ENCODE peak calls at places on chromosome 19, in seven cellular contexts. One of them, this sample, is unnamed.

GRCh38 chr19:28999733-29000433 is 213.1 kb downstream of the UQCRFS1 start:
- DNase-seq in Karpas-422: no peak
- DNase-seq in hepatocyte: no peak
- DNase-seq in lung: no peak
- DNase-seq in neural progenitor cell: no peak
- DNase-seq in bronchial epithelial cell: no peak
- DNase-seq in A673: no peak
- DNase-seq in this sample: no peak

GRCh38 chr19:2805261-2805900 is 14.3 kb upstream of the ZNF554 start:
- DNase-seq in Karpas-422: no peak
- DNase-seq in hepatocyte: no peak
- DNase-seq in lung: no peak
- DNase-seq in neural progenitor cell: no peak
- DNase-seq in bronchial epithelial cell: no peak
- DNase-seq in A673: no peak
- DNase-seq in this sample: no peak

GRCh38 chr19:56133858-56134654 is 7.0 kb upstream of the ZNF444 start:
- DNase-seq in Karpas-422: peak; percentile 88
- DNase-seq in hepatocyte: no peak
- DNase-seq in lung: peak; percentile 70
- DNase-seq in neural progenitor cell: no peak
- DNase-seq in bronchial epithelial cell: no peak
- DNase-seq in A673: peak; percentile 94
- DNase-seq in this sample: peak; percentile 32

GRCh38 chr19:32123355-32123940 is 222.0 kb upstream of the ZNF507 start:
- DNase-seq in Karpas-422: no peak
- DNase-seq in hepatocyte: no peak
- DNase-seq in lung: peak; percentile 24
- DNase-seq in neural progenitor cell: no peak
- DNase-seq in bronchial epithelial cell: no peak
- DNase-seq in A673: no peak
- DNase-seq in this sample: no peak

GRCh38 chr19:45151821-45152503 is 8.8 kb downstream of the NKPD1 start:
- DNase-seq in Karpas-422: no peak
- DNase-seq in hepatocyte: no peak
- DNase-seq in lung: no peak
- DNase-seq in neural progenitor cell: peak; percentile 21
- DNase-seq in bronchial epithelial cell: no peak
- DNase-seq in A673: no peak
- DNase-seq in this sample: no peak

GRCh38 chr19:44732235-44733014 is 16.1 kb upstream of the BCL3 start:
- DNase-seq in Karpas-422: no peak
- DNase-seq in hepatocyte: no peak
- DNase-seq in lung: no peak
- DNase-seq in neural progenitor cell: no peak
- DNase-seq in bronchial epithelial cell: no peak
- DNase-seq in A673: no peak
- DNase-seq in this sample: no peak

GRCh38 chr19:13834308-13834790 is 39.1 kb downstream of the ZSWIM4 start:
- DNase-seq in Karpas-422: peak; percentile 38
- DNase-seq in hepatocyte: peak; percentile 51
- DNase-seq in lung: no peak
- DNase-seq in neural progenitor cell: no peak
- DNase-seq in bronchial epithelial cell: peak; percentile 84
- DNase-seq in A673: no peak
- DNase-seq in this sample: peak; percentile 61

GRCh38 chr19:38728752-38729541 is 15.3 kb downstream of the CAPN12 start:
- DNase-seq in Karpas-422: no peak
- DNase-seq in hepatocyte: no peak
- DNase-seq in lung: no peak
- DNase-seq in neural progenitor cell: no peak
- DNase-seq in bronchial epithelial cell: no peak
- DNase-seq in A673: no peak
- DNase-seq in this sample: no peak

GRCh38 chr19:18300930-18301717 is 19.7 kb upstream of the JUND start:
- DNase-seq in Karpas-422: no peak
- DNase-seq in hepatocyte: peak; percentile 79
- DNase-seq in lung: peak; percentile 77
- DNase-seq in neural progenitor cell: no peak
- DNase-seq in bronchial epithelial cell: no peak
- DNase-seq in A673: no peak
- DNase-seq in this sample: peak; percentile 72

GRCh38 chr19:13768510-13768909 is 4.2 kb downstream of the MRI1 start:
- DNase-seq in Karpas-422: no peak
- DNase-seq in hepatocyte: no peak
- DNase-seq in lung: no peak
- DNase-seq in neural progenitor cell: no peak
- DNase-seq in bronchial epithelial cell: no peak
- DNase-seq in A673: no peak
- DNase-seq in this sample: no peak

GRCh38 chr19:46697142-46697960 is 19.6 kb downstream of the PRKD2 start:
- DNase-seq in Karpas-422: peak; percentile 63
- DNase-seq in hepatocyte: peak; percentile 88
- DNase-seq in lung: peak; percentile 95
- DNase-seq in neural progenitor cell: peak; percentile 97
- DNase-seq in bronchial epithelial cell: peak; percentile 64
- DNase-seq in A673: peak; percentile 97
- DNase-seq in this sample: peak; percentile 19

GRCh38 chr19:33373701-33374405 is at the start of gene CEBPG:
- DNase-seq in Karpas-422: peak; percentile 72
- DNase-seq in hepatocyte: peak; percentile 88
- DNase-seq in lung: peak; percentile 57
- DNase-seq in neural progenitor cell: peak; percentile 73
- DNase-seq in bronchial epithelial cell: no peak
- DNase-seq in A673: peak; percentile 62
- DNase-seq in this sample: peak; percentile 91

GRCh38 chr19:12331211-12331941 is 2.1 kb downstream of the ZNF563 start:
- DNase-seq in Karpas-422: no peak
- DNase-seq in hepatocyte: peak; percentile 66
- DNase-seq in lung: no peak
- DNase-seq in neural progenitor cell: peak; percentile 13
- DNase-seq in bronchial epithelial cell: no peak
- DNase-seq in A673: no peak
- DNase-seq in this sample: no peak

GRCh38 chr19:49497047-49497789 is 984 bp downstream of the RPS11 start:
- DNase-seq in Karpas-422: peak; percentile 94
- DNase-seq in hepatocyte: peak; percentile 83
- DNase-seq in lung: peak; percentile 75
- DNase-seq in neural progenitor cell: peak; percentile 69
- DNase-seq in bronchial epithelial cell: peak; percentile 45
- DNase-seq in A673: peak; percentile 87
- DNase-seq in this sample: peak; percentile 79

GRCh38 chr19:49132974-49133609 is 13.7 kb downstream of the PPFIA3 start:
- DNase-seq in Karpas-422: no peak
- DNase-seq in hepatocyte: no peak
- DNase-seq in lung: no peak
- DNase-seq in neural progenitor cell: peak; percentile 43
- DNase-seq in bronchial epithelial cell: no peak
- DNase-seq in A673: no peak
- DNase-seq in this sample: no peak

GRCh38 chr19:48813123-48813911 is 2.5 kb upstream of the BCAT2 start:
- DNase-seq in Karpas-422: peak; percentile 64
- DNase-seq in hepatocyte: peak; percentile 22
- DNase-seq in lung: no peak
- DNase-seq in neural progenitor cell: peak; percentile 42
- DNase-seq in bronchial epithelial cell: no peak
- DNase-seq in A673: no peak
- DNase-seq in this sample: no peak

GRCh38 chr19:55133639-55134444 is 15.2 kb downstream of the TNNT1 start:
- DNase-seq in Karpas-422: peak; percentile 70
- DNase-seq in hepatocyte: no peak
- DNase-seq in lung: no peak
- DNase-seq in neural progenitor cell: no peak
- DNase-seq in bronchial epithelial cell: no peak
- DNase-seq in A673: no peak
- DNase-seq in this sample: no peak

GRCh38 chr19:54436561-54437229 is 12.3 kb upstream of the LENG8 start:
- DNase-seq in Karpas-422: no peak
- DNase-seq in hepatocyte: no peak
- DNase-seq in lung: no peak
- DNase-seq in neural progenitor cell: no peak
- DNase-seq in bronchial epithelial cell: no peak
- DNase-seq in A673: no peak
- DNase-seq in this sample: no peak

GRCh38 chr19:22503524-22503923 is 81.4 kb upstream of the ZNF98 start:
- DNase-seq in Karpas-422: no peak
- DNase-seq in hepatocyte: no peak
- DNase-seq in lung: no peak
- DNase-seq in neural progenitor cell: no peak
- DNase-seq in bronchial epithelial cell: no peak
- DNase-seq in A673: no peak
- DNase-seq in this sample: no peak

GRCh38 chr19:11767633-11768133 is 883 bp downstream of the ZNF441 start:
- DNase-seq in Karpas-422: peak; percentile 63
- DNase-seq in hepatocyte: peak; percentile 83
- DNase-seq in lung: peak; percentile 48
- DNase-seq in neural progenitor cell: peak; percentile 43
- DNase-seq in bronchial epithelial cell: peak; percentile 10
- DNase-seq in A673: peak; percentile 5
- DNase-seq in this sample: peak; percentile 68

GRCh38 chr19:43934985-43935708 is at the start of gene ZNF45:
- DNase-seq in Karpas-422: peak; percentile 97
- DNase-seq in hepatocyte: peak; percentile 93
- DNase-seq in lung: peak; percentile 93
- DNase-seq in neural progenitor cell: peak; percentile 94
- DNase-seq in bronchial epithelial cell: peak; percentile 79
- DNase-seq in A673: peak; percentile 96
- DNase-seq in this sample: peak; percentile 98

GRCh38 chr19:52992109-52993004 is 21.4 kb upstream of the ERVV-1 start:
- DNase-seq in Karpas-422: no peak
- DNase-seq in hepatocyte: peak; percentile 30
- DNase-seq in lung: no peak
- DNase-seq in neural progenitor cell: peak; percentile 41
- DNase-seq in bronchial epithelial cell: no peak
- DNase-seq in A673: no peak
- DNase-seq in this sample: no peak

GRCh38 chr19:46413262-46414031 is at the start of gene CCDC8:
- DNase-seq in Karpas-422: no peak
- DNase-seq in hepatocyte: peak; percentile 97
- DNase-seq in lung: peak; percentile 77
- DNase-seq in neural progenitor cell: peak; percentile 97
- DNase-seq in bronchial epithelial cell: peak; percentile 76
- DNase-seq in A673: peak; percentile 98
- DNase-seq in this sample: peak; percentile 90

GRCh38 chr19:18322318-18322758 is 538 bp downstream of the LSM4 start:
- DNase-seq in Karpas-422: peak; percentile 84
- DNase-seq in hepatocyte: peak; percentile 82
- DNase-seq in lung: peak; percentile 52
- DNase-seq in neural progenitor cell: peak; percentile 81
- DNase-seq in bronchial epithelial cell: peak; percentile 55
- DNase-seq in A673: peak; percentile 54
- DNase-seq in this sample: peak; percentile 79

GRCh38 chr19:42051166-42052115 is 18.6 kb downstream of the GRIK5 start:
- DNase-seq in Karpas-422: no peak
- DNase-seq in hepatocyte: peak; percentile 40
- DNase-seq in lung: no peak
- DNase-seq in neural progenitor cell: no peak
- DNase-seq in bronchial epithelial cell: peak; percentile 100
- DNase-seq in A673: no peak
- DNase-seq in this sample: no peak

GRCh38 chr19:6692027-6692426 is 22.1 kb upstream of the TNFSF14 start:
- DNase-seq in Karpas-422: no peak
- DNase-seq in hepatocyte: no peak
- DNase-seq in lung: no peak
- DNase-seq in neural progenitor cell: no peak
- DNase-seq in bronchial epithelial cell: no peak
- DNase-seq in A673: no peak
- DNase-seq in this sample: no peak
- H3K36me3 ChIP-seq in Karpas-422: no peaks in the 10 kb centered on the region
- H3K36me3 ChIP-seq in hepatocyte: no peaks in the 10 kb centered on the region
- H3K36me3 ChIP-seq in lung: peaks cover 10% of the 10 kb centered on the region
- H3K36me3 ChIP-seq in neural progenitor cell: no peaks in the 10 kb centered on the region
- H3K36me3 ChIP-seq in bronchial epithelial cell: no peaks in the 10 kb centered on the region
- H3K36me3 ChIP-seq in A673: no peaks in the 10 kb centered on the region
- H3K36me3 ChIP-seq in this sample: peaks cover 75% of the 10 kb centered on the region

GRCh38 chr19:30267332-30267731 is 104.9 kb upstream of the ZNF536 start:
- DNase-seq in Karpas-422: no peak
- DNase-seq in hepatocyte: no peak
- DNase-seq in lung: no peak
- DNase-seq in neural progenitor cell: no peak
- DNase-seq in bronchial epithelial cell: no peak
- DNase-seq in A673: no peak
- DNase-seq in this sample: no peak

GRCh38 chr19:30269638-30270037 is 102.5 kb upstream of the ZNF536 start:
- DNase-seq in Karpas-422: no peak
- DNase-seq in hepatocyte: no peak
- DNase-seq in lung: no peak
- DNase-seq in neural progenitor cell: no peak
- DNase-seq in bronchial epithelial cell: no peak
- DNase-seq in A673: no peak
- DNase-seq in this sample: no peak

GRCh38 chr19:30272554-30272953 is 99.6 kb upstream of the ZNF536 start:
- DNase-seq in Karpas-422: no peak
- DNase-seq in hepatocyte: no peak
- DNase-seq in lung: no peak
- DNase-seq in neural progenitor cell: no peak
- DNase-seq in bronchial epithelial cell: no peak
- DNase-seq in A673: no peak
- DNase-seq in this sample: no peak

GRCh38 chr19:30266687-30267086 is 105.5 kb upstream of the ZNF536 start:
- DNase-seq in Karpas-422: no peak
- DNase-seq in hepatocyte: no peak
- DNase-seq in lung: no peak
- DNase-seq in neural progenitor cell: no peak
- DNase-seq in bronchial epithelial cell: no peak
- DNase-seq in A673: no peak
- DNase-seq in this sample: no peak

GRCh38 chr19:30268601-30269000 is 103.6 kb upstream of the ZNF536 start:
- DNase-seq in Karpas-422: no peak
- DNase-seq in hepatocyte: no peak
- DNase-seq in lung: no peak
- DNase-seq in neural progenitor cell: no peak
- DNase-seq in bronchial epithelial cell: no peak
- DNase-seq in A673: no peak
- DNase-seq in this sample: no peak
- H3K4me3 ChIP-seq in Karpas-422: no peak overlapping the region
- H3K4me3 ChIP-seq in hepatocyte: no peak overlapping the region
- H3K4me3 ChIP-seq in lung: no peak overlapping the region
- H3K4me3 ChIP-seq in neural progenitor cell: no peak overlapping the region
- H3K4me3 ChIP-seq in bronchial epithelial cell: no peak overlapping the region
- H3K4me3 ChIP-seq in A673: no peak overlapping the region
- H3K4me3 ChIP-seq in this sample: no peak overlapping the region

GRCh38 chr19:1125601-1126533 is 22.1 kb downstream of the GPX4 start:
- DNase-seq in Karpas-422: no peak
- DNase-seq in hepatocyte: no peak
- DNase-seq in lung: no peak
- DNase-seq in neural progenitor cell: no peak
- DNase-seq in bronchial epithelial cell: no peak
- DNase-seq in A673: no peak
- DNase-seq in this sample: peak; percentile 37
- H3K36me3 ChIP-seq in Karpas-422: no peaks in the 10 kb centered on the region
- H3K36me3 ChIP-seq in hepatocyte: no peaks in the 10 kb centered on the region
- H3K36me3 ChIP-seq in lung: peaks cover 74% of the 10 kb centered on the region
- H3K36me3 ChIP-seq in neural progenitor cell: no peaks in the 10 kb centered on the region
- H3K36me3 ChIP-seq in bronchial epithelial cell: peaks cover 60% of the 10 kb centered on the region
- H3K36me3 ChIP-seq in A673: peaks cover 26% of the 10 kb centered on the region
- H3K36me3 ChIP-seq in this sample: peaks cover 89% of the 10 kb centered on the region

DNA sequence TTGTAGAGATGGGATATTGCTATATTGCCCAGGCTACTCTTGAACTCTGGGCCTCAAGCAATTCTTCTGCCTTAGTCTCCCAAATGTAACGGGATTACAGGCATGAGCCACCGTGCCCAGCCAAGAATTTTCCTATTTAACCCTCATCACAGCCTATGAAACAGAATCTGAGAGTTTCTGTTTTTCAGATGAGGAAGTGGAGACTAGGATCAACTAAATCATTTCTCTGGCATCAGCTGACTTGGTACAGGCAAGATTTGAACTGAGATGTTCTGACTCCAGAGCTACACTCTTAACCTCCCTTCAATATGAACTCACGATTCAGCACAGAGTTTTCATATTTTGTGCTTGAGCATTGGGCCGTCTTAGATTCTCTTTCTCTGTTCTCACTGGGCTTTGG is 8.1 kb downstream of the ZNF460 start:
- DNase-seq in Karpas-422: no peak
- DNase-seq in hepatocyte: no peak
- DNase-seq in lung: no peak
- DNase-seq in neural progenitor cell: no peak
- DNase-seq in bronchial epithelial cell: no peak
- DNase-seq in A673: no peak
- DNase-seq in this sample: no peak
- H3K4me3 ChIP-seq in Karpas-422: no peak overlapping the region
- H3K4me3 ChIP-seq in hepatocyte: no peak overlapping the region
- H3K4me3 ChIP-seq in lung: no peak overlapping the region
- H3K4me3 ChIP-seq in neural progenitor cell: no peak overlapping the region
- H3K4me3 ChIP-seq in bronchial epithelial cell: no peak overlapping the region
- H3K4me3 ChIP-seq in A673: no peak overlapping the region
- H3K4me3 ChIP-seq in this sample: no peak overlapping the region

This sample was measured in adipocyte.